ENCODE peak calls at places on chromosomes 13 and 19, in eight cellular contexts. P, R, D, I, H, K, C and Q are unnamed samples.

GRCh38 chr13:113448885-113449692 is 4.2 kb downstream of the ADPRHL1 start:
- DNase-seq in P (peak; percentile 43), R (peak; percentile 87), D (peak; percentile 66), I (no peak), H (no peak), K (no peak), C (no peak), Q (no peak)

GRCh38 chr13:73090116-73090811 is 31.5 kb downstream of the KLF5 start:
- DNase-seq in P (peak; percentile 84), R (peak; percentile 83), D (no peak), I (peak; percentile 91), H (peak; percentile 65), K (peak; percentile 43), C (no peak), Q (peak; percentile 64)

GRCh38 chr19:19214892-19215291 is 3.1 kb downstream of the NCAN start:
- DNase-seq in P (peak; percentile 98), R (peak; percentile 88), D (no peak), I (peak; percentile 39), H (peak; percentile 42), K (no peak), C (no peak), Q (peak; percentile 86)

GRCh38 chr13:107574517-107575215 is 640.7 kb downstream of the LIG4 start:
- DNase-seq in P (no peak), R (no peak), D (no peak), I (peak; percentile 8), H (peak; percentile 26), K (no peak), C (no peak), Q (no peak)

GRCh38 chr19:48926909-48927308 is 6.6 kb upstream of the DHDH start:
- DNase-seq in P (no peak), R (peak; percentile 97), D (no peak), I (peak; percentile 99), H (peak; percentile 98), K (no peak), C (peak; percentile 67), Q (no peak)

GRCh38 chr13:40116008-40116407 is 460.5 kb downstream of the COG6 start:
- DNase-seq in P (peak; percentile 69), R (peak; percentile 63), D (no peak), I (peak; percentile 40), H (peak; percentile 87), K (no peak), C (no peak), Q (peak; percentile 96)

GRCh38 chr13:76438050-76438449 is 448.2 kb downstream of the KCTD12 start:
- DNase-seq in P (no peak), R (no peak), D (no peak), I (peak; percentile 84), H (peak; percentile 69), K (no peak), C (no peak), Q (no peak)

GRCh38 chr19:48445256-48445605 is 552 bp upstream of the GRWD1 start:
- DNase-seq in P (peak; percentile 80), R (peak; percentile 100), D (no peak), I (peak; percentile 94), H (peak; percentile 95), K (peak; percentile 69), C (no peak), Q (peak; percentile 75)

GRCh38 chr19:50669319-50670101 is 20.3 kb downstream of the C19orf81 start:
- DNase-seq in P (peak; percentile 71), R (peak; percentile 96), D (peak; percentile 61), I (peak; percentile 15), H (peak; percentile 25), K (peak; percentile 61), C (no peak), Q (peak; percentile 51)

GRCh38 chr19:48674921-48675824 is 2.4 kb upstream of the NTN5 start:
- DNase-seq in P (peak; percentile 96), R (peak; percentile 100), D (peak; percentile 83), I (peak; percentile 72), H (peak; percentile 81), K (peak; percentile 90), C (peak; percentile 49), Q (peak; percentile 91)

GRCh38 chr19:54158812-54159351 is 639 bp downstream of the LENG1 start:
- DNase-seq in P (no peak), R (no peak), D (no peak), I (peak; percentile 12), H (no peak), K (no peak), C (no peak), Q (peak; percentile 33)

GRCh38 chr19:34172661-34173144 is 399 bp downstream of the LSM14A start:
- DNase-seq in P (no peak), R (peak; percentile 77), D (no peak), I (no peak), H (no peak), K (no peak), C (no peak), Q (no peak)

GRCh38 chr13:74574964-74575728 is 440.9 kb upstream of the KLF12 start:
- DNase-seq in P (peak; percentile 62), R (peak; percentile 80), D (no peak), I (no peak), H (no peak), K (no peak), C (no peak), Q (peak; percentile 2)

GRCh38 chr13:74573654-74574053 is 439.4 kb upstream of the KLF12 start:
- DNase-seq in P (peak; percentile 82), R (no peak), D (no peak), I (no peak), H (no peak), K (peak; percentile 43), C (no peak), Q (peak; percentile 6)

GRCh38 chr13:74576504-74576903 is 442.3 kb upstream of the KLF12 start:
- DNase-seq in P (no peak), R (no peak), D (no peak), I (no peak), H (no peak), K (no peak), C (no peak), Q (no peak)

GRCh38 chr13:74571811-74572210 is 437.6 kb upstream of the KLF12 start:
- DNase-seq in P (no peak), R (no peak), D (no peak), I (no peak), H (no peak), K (no peak), C (no peak), Q (no peak)

DNA sequence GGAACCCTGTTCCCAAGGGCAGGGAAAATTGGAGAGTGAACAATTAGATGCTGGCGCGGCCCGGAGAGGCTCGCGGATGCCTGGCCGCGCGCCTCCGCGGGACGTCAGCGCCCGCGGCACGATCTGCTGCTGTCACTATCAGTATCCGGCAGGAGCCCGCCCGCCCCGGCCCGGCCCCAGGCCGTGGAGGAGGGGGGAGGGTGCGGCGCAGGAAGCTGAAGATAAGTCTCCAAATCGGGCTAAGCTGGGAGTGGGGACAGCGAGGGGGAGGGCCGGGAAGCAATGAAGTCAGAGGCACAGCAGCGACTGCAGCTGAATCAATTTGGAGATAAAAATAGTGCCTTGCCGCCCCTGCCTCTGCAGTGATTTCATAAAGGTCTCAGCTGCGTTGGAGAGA is 441.5 kb upstream of the KLF12 start:
- DNase-seq in P (peak; percentile 92), R (peak; percentile 83), D (peak; percentile 72), I (peak; percentile 33), H (peak; percentile 68), K (peak; percentile 95), C (peak; percentile 32), Q (peak; percentile 92)
- H3K4me3 ChIP-seq in P (peak overlapping the region; percentile 77), R (peak overlapping the region; percentile 70), D (peak overlapping the region; percentile 54), I (peak overlapping the region; percentile 23), H (peak overlapping the region; percentile 49), K (peak overlapping the region; percentile 57), C (peak overlapping the region; percentile 73), Q (peak overlapping the region; percentile 22)

GRCh38 chr13:81791636-81792035 is 1450.7 kb upstream of the SPRY2 start:
- DNase-seq in P (no peak), R (no peak), D (no peak), I (no peak), H (no peak), K (no peak), C (no peak), Q (no peak)

GRCh38 chr13:81800433-81800832 is 1459.5 kb upstream of the SPRY2 start:
- DNase-seq in P (no peak), R (no peak), D (no peak), I (no peak), H (no peak), K (no peak), C (no peak), Q (no peak)

GRCh38 chr13:81795710-81796109 is 1454.8 kb upstream of the SPRY2 start:
- DNase-seq in P (no peak), R (no peak), D (no peak), I (no peak), H (no peak), K (no peak), C (no peak), Q (no peak)
- H3K9me3 ChIP-seq in P (peaks cover 13% of the 10 kb centered on the region), R (no peaks in the 10 kb centered on the region), D (no peaks in the 10 kb centered on the region), I (peaks cover under 1% of the 10 kb centered on the region), H (no peaks in the 10 kb centered on the region), K (no peaks in the 10 kb centered on the region), C (no peaks in the 10 kb centered on the region), Q (no peaks in the 10 kb centered on the region)

DNA sequence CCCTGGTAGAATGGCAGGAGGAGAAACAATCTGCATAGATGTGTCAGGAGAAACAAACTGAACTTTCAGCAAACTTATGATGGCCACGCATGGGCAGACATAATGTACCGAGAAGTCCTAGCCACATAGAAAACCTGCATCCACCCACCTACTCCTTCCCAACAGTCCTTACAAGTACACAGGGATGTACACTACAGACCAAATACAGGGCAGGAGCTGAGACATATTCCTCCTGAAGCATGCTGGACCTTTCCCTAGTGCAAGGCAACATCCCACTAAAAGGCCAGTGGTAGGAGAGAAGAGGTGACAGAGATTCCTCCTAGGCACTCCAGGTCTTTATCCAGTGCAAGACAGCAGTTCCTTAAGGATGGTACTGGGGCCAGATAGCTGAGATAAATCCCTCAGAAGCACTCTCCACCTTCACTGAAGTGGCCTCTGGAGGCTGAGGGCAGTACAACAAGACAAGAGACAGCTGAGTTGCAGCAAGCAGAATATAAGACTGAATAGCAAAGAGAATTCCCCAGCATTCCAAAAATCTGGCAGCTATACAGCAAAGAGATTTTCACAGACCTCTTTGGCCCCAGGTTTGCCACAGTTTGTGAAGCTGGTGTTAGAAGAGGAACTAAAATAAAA is 18.3 kb downstream of the VWA8 start:
- DNase-seq in P (peak; percentile 75), R (no peak), D (no peak), I (peak; percentile 74), H (peak; percentile 68), K (peak; percentile 20), C (no peak), Q (peak; percentile 70)
- TF ChIP-seq CTCF in P (peak; percentile 70), R (peak; percentile 56), D (no peak), I (peak; percentile 54), H (peak; percentile 37), K (peak; percentile 46), C (no peak), Q (peak; percentile 51)

GRCh38 chr13:48234652-48235099 is 1.7 kb downstream of the ITM2B start:
- DNase-seq in P (no peak), R (no peak), D (no peak), I (no peak), H (no peak), K (no peak), C (no peak), Q (no peak)

GRCh38 chr13:48236528-48237353 is 3.7 kb downstream of the ITM2B start:
- DNase-seq in P (no peak), R (no peak), D (no peak), I (no peak), H (peak; percentile 37), K (no peak), C (no peak), Q (peak; percentile 78)

GRCh38 chr13:48235100-48235813 is 2.3 kb downstream of the ITM2B start:
- DNase-seq in P (peak; percentile 68), R (peak; percentile 44), D (no peak), I (peak; percentile 25), H (peak; percentile 42), K (peak; percentile 85), C (no peak), Q (peak; percentile 44)

GRCh38 chr13:48233886-48234488 is 981 bp downstream of the ITM2B start:
- DNase-seq in P (no peak), R (peak; percentile 53), D (no peak), I (peak; percentile 61), H (peak; percentile 75), K (no peak), C (no peak), Q (peak; percentile 73)

GRCh38 chr13:48235814-48236135 is 2.8 kb downstream of the ITM2B start:
- DNase-seq in P (no peak), R (no peak), D (no peak), I (no peak), H (no peak), K (no peak), C (no peak), Q (peak; percentile 6)
- H3K4me3 ChIP-seq in P (peak overlapping the region; percentile 99), R (peak overlapping the region; percentile 99), D (peak overlapping the region; percentile 98), I (no peak overlapping the region), H (peak overlapping the region; percentile 98), K (peak overlapping the region; percentile 75), C (peak overlapping the region; percentile 100), Q (peak overlapping the region; percentile 97)